ENCODE peak calls at places on chromosomes 16 and 17, in seven cellular contexts. One of them, this sample, is unnamed.

GRCh38 chr17:39563476-39563875 is 44.2 kb downstream of the NEUROD2 start:
- DNase-seq in fibroblast of lung: peak
- DNase-seq in progenitor cell of endocrine pancreas: no peak
- DNase-seq in SK-N-SH: peak
- DNase-seq in activated CD8-positive, alpha-beta T cell treated with anti-CD3 and anti-CD28 coated beads for 36 hours: no peak
- DNase-seq in colonic mucosa: no peak
- DNase-seq in left ventricle myocardium inferior: no peak
- DNase-seq in this sample: peak

GRCh38 chr16:24635900-24636610 is 93.4 kb upstream of the TNRC6A start:
- DNase-seq in fibroblast of lung: peak
- DNase-seq in progenitor cell of endocrine pancreas: no peak
- DNase-seq in SK-N-SH: peak
- DNase-seq in activated CD8-positive, alpha-beta T cell treated with anti-CD3 and anti-CD28 coated beads for 36 hours: no peak
- DNase-seq in colonic mucosa: peak
- DNase-seq in left ventricle myocardium inferior: peak
- DNase-seq in this sample: no peak

GRCh38 chr16:11896776-11897175 is 19.0 kb downstream of the GSPT1 start:
- DNase-seq in fibroblast of lung: peak
- DNase-seq in progenitor cell of endocrine pancreas: no peak
- DNase-seq in SK-N-SH: no peak
- DNase-seq in activated CD8-positive, alpha-beta T cell treated with anti-CD3 and anti-CD28 coated beads for 36 hours: no peak
- DNase-seq in colonic mucosa: no peak
- DNase-seq in left ventricle myocardium inferior: no peak
- DNase-seq in this sample: no peak

GRCh38 chr17:41332239-41332638 is 16.7 kb upstream of the KRTAP17-1 start:
- DNase-seq in fibroblast of lung: no peak
- DNase-seq in progenitor cell of endocrine pancreas: no peak
- DNase-seq in SK-N-SH: no peak
- DNase-seq in activated CD8-positive, alpha-beta T cell treated with anti-CD3 and anti-CD28 coated beads for 36 hours: no peak
- DNase-seq in colonic mucosa: no peak
- DNase-seq in left ventricle myocardium inferior: no peak
- DNase-seq in this sample: no peak

GRCh38 chr17:46163316-46163715 is 29.9 kb downstream of the KANSL1 start:
- DNase-seq in fibroblast of lung: no peak
- DNase-seq in progenitor cell of endocrine pancreas: no peak
- DNase-seq in SK-N-SH: no peak
- DNase-seq in activated CD8-positive, alpha-beta T cell treated with anti-CD3 and anti-CD28 coated beads for 36 hours: no peak
- DNase-seq in colonic mucosa: no peak
- DNase-seq in left ventricle myocardium inferior: no peak
- DNase-seq in this sample: no peak

GRCh38 chr16:12126091-12126806 is 149.7 kb downstream of the SNX29 start:
- DNase-seq in fibroblast of lung: no peak
- DNase-seq in progenitor cell of endocrine pancreas: no peak
- DNase-seq in SK-N-SH: no peak
- DNase-seq in activated CD8-positive, alpha-beta T cell treated with anti-CD3 and anti-CD28 coated beads for 36 hours: no peak
- DNase-seq in colonic mucosa: no peak
- DNase-seq in left ventricle myocardium inferior: no peak
- DNase-seq in this sample: no peak

GRCh38 chr17:9843152-9844010 is 17.7 kb downstream of the GLP2R start:
- DNase-seq in fibroblast of lung: no peak
- DNase-seq in progenitor cell of endocrine pancreas: no peak
- DNase-seq in SK-N-SH: no peak
- DNase-seq in activated CD8-positive, alpha-beta T cell treated with anti-CD3 and anti-CD28 coated beads for 36 hours: no peak
- DNase-seq in colonic mucosa: no peak
- DNase-seq in left ventricle myocardium inferior: no peak
- DNase-seq in this sample: no peak

GRCh38 chr17:1206016-1206787 is 26.4 kb upstream of the ABR start:
- DNase-seq in fibroblast of lung: no peak
- DNase-seq in progenitor cell of endocrine pancreas: no peak
- DNase-seq in SK-N-SH: no peak
- DNase-seq in activated CD8-positive, alpha-beta T cell treated with anti-CD3 and anti-CD28 coated beads for 36 hours: no peak
- DNase-seq in colonic mucosa: no peak
- DNase-seq in left ventricle myocardium inferior: no peak
- DNase-seq in this sample: no peak

GRCh38 chr17:12545877-12546513 is 119.7 kb upstream of the MYOCD start:
- DNase-seq in fibroblast of lung: peak
- DNase-seq in progenitor cell of endocrine pancreas: no peak
- DNase-seq in SK-N-SH: peak
- DNase-seq in activated CD8-positive, alpha-beta T cell treated with anti-CD3 and anti-CD28 coated beads for 36 hours: peak
- DNase-seq in colonic mucosa: peak
- DNase-seq in left ventricle myocardium inferior: no peak
- DNase-seq in this sample: no peak

GRCh38 chr16:4660454-4661007 is 32.8 kb upstream of the NUDT16L1 start:
- DNase-seq in fibroblast of lung: peak
- DNase-seq in progenitor cell of endocrine pancreas: no peak
- DNase-seq in SK-N-SH: peak
- DNase-seq in activated CD8-positive, alpha-beta T cell treated with anti-CD3 and anti-CD28 coated beads for 36 hours: peak
- DNase-seq in colonic mucosa: no peak
- DNase-seq in left ventricle myocardium inferior: peak
- DNase-seq in this sample: no peak

GRCh38 chr17:9370464-9370863 is 205.2 kb downstream of the STX8 start:
- DNase-seq in fibroblast of lung: peak
- DNase-seq in progenitor cell of endocrine pancreas: no peak
- DNase-seq in SK-N-SH: no peak
- DNase-seq in activated CD8-positive, alpha-beta T cell treated with anti-CD3 and anti-CD28 coated beads for 36 hours: no peak
- DNase-seq in colonic mucosa: no peak
- DNase-seq in left ventricle myocardium inferior: no peak
- DNase-seq in this sample: no peak

GRCh38 chr16:83615131-83615530 is 192.6 kb upstream of the HSBP1 start:
- DNase-seq in fibroblast of lung: no peak
- DNase-seq in progenitor cell of endocrine pancreas: no peak
- DNase-seq in SK-N-SH: no peak
- DNase-seq in activated CD8-positive, alpha-beta T cell treated with anti-CD3 and anti-CD28 coated beads for 36 hours: no peak
- DNase-seq in colonic mucosa: no peak
- DNase-seq in left ventricle myocardium inferior: no peak
- DNase-seq in this sample: no peak

GRCh38 chr16:177394-177822 is 928 bp downstream of the HBA1 start:
- DNase-seq in fibroblast of lung: peak
- DNase-seq in progenitor cell of endocrine pancreas: no peak
- DNase-seq in SK-N-SH: peak
- DNase-seq in activated CD8-positive, alpha-beta T cell treated with anti-CD3 and anti-CD28 coated beads for 36 hours: no peak
- DNase-seq in colonic mucosa: no peak
- DNase-seq in left ventricle myocardium inferior: peak
- DNase-seq in this sample: no peak

GRCh38 chr16:84689126-84689525 is 10.7 kb upstream of the USP10 start:
- DNase-seq in fibroblast of lung: peak
- DNase-seq in progenitor cell of endocrine pancreas: no peak
- DNase-seq in SK-N-SH: no peak
- DNase-seq in activated CD8-positive, alpha-beta T cell treated with anti-CD3 and anti-CD28 coated beads for 36 hours: no peak
- DNase-seq in colonic mucosa: no peak
- DNase-seq in left ventricle myocardium inferior: no peak
- DNase-seq in this sample: no peak

GRCh38 chr16:73143681-73144370 is 95.9 kb upstream of the ZFHX3 start:
- DNase-seq in fibroblast of lung: peak
- DNase-seq in progenitor cell of endocrine pancreas: no peak
- DNase-seq in SK-N-SH: no peak
- DNase-seq in activated CD8-positive, alpha-beta T cell treated with anti-CD3 and anti-CD28 coated beads for 36 hours: no peak
- DNase-seq in colonic mucosa: no peak
- DNase-seq in left ventricle myocardium inferior: no peak
- DNase-seq in this sample: no peak

GRCh38 chr16:57637020-57637419 is 8.6 kb downstream of the ADGRG1 start:
- DNase-seq in fibroblast of lung: peak
- DNase-seq in progenitor cell of endocrine pancreas: no peak
- DNase-seq in SK-N-SH: no peak
- DNase-seq in activated CD8-positive, alpha-beta T cell treated with anti-CD3 and anti-CD28 coated beads for 36 hours: no peak
- DNase-seq in colonic mucosa: no peak
- DNase-seq in left ventricle myocardium inferior: no peak
- DNase-seq in this sample: no peak

GRCh38 chr16:2963611-2964415 is at the start of gene KREMEN2:
- DNase-seq in fibroblast of lung: no peak
- DNase-seq in progenitor cell of endocrine pancreas: no peak
- DNase-seq in SK-N-SH: peak
- DNase-seq in activated CD8-positive, alpha-beta T cell treated with anti-CD3 and anti-CD28 coated beads for 36 hours: peak
- DNase-seq in colonic mucosa: peak
- DNase-seq in left ventricle myocardium inferior: no peak
- DNase-seq in this sample: peak

GRCh38 chr16:58513874-58514273 is 1.4 kb upstream of the SETD6 start:
- DNase-seq in fibroblast of lung: no peak
- DNase-seq in progenitor cell of endocrine pancreas: no peak
- DNase-seq in SK-N-SH: no peak
- DNase-seq in activated CD8-positive, alpha-beta T cell treated with anti-CD3 and anti-CD28 coated beads for 36 hours: no peak
- DNase-seq in colonic mucosa: no peak
- DNase-seq in left ventricle myocardium inferior: no peak
- DNase-seq in this sample: no peak

GRCh38 chr17:70875729-70876344 is 706.5 kb downstream of the KCNJ2 start:
- DNase-seq in fibroblast of lung: peak
- DNase-seq in progenitor cell of endocrine pancreas: no peak
- DNase-seq in SK-N-SH: no peak
- DNase-seq in activated CD8-positive, alpha-beta T cell treated with anti-CD3 and anti-CD28 coated beads for 36 hours: no peak
- DNase-seq in colonic mucosa: no peak
- DNase-seq in left ventricle myocardium inferior: no peak
- DNase-seq in this sample: no peak

DNA sequence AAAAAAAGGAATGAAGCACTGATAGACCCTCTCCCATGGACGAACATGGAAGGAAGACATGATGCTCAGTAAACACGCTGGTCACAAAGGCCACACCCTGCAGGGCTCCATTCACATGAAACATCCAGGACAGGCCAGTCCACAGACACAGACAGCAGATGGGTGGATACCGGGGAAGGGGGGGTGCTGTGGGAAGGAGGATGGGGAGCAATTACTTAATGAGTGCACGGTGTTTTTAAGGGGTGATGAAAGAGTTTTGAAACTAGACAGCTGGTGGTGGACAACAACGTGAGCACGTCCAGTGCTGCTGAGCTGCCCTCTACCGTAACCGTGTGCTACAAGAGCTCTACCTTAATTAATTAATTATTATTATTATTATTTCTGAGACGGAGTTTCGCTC is 6.0 kb upstream of the SLC16A3 start:
- DNase-seq in fibroblast of lung: peak
- DNase-seq in progenitor cell of endocrine pancreas: no peak
- DNase-seq in SK-N-SH: peak
- DNase-seq in activated CD8-positive, alpha-beta T cell treated with anti-CD3 and anti-CD28 coated beads for 36 hours: no peak
- DNase-seq in colonic mucosa: no peak
- DNase-seq in left ventricle myocardium inferior: no peak
- DNase-seq in this sample: no peak
- TF ChIP-seq CTCF in fibroblast of lung: no peak
- TF ChIP-seq CTCF in progenitor cell of endocrine pancreas: no peak
- TF ChIP-seq CTCF in SK-N-SH: no peak
- TF ChIP-seq CTCF in activated CD8-positive, alpha-beta T cell treated with anti-CD3 and anti-CD28 coated beads for 36 hours: no peak
- TF ChIP-seq CTCF in colonic mucosa: no peak
- TF ChIP-seq CTCF in left ventricle myocardium inferior: no peak
- TF ChIP-seq CTCF in this sample: no peak

DNA sequence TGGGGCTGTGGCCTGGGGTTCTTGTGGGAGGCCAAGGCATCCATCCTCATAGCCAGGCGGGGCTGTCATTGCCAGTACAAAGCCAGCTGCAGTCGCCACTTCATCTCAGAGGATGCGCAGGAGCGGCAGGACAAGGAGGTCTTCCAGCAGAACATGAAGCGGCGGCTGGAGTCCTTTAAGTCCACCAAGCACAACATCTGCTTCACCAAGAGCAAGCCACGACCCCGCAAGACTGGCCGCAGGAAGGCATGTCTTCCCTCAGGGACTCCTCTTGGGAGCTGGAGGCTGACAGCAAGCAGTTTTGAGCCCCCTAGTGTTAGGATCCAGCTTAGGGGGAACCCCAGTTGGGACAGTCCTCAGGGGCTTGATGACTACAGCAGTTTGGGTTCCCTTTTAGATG is 15.1 kb upstream of the PLEKHG4 start:
- DNase-seq in fibroblast of lung: no peak
- DNase-seq in progenitor cell of endocrine pancreas: no peak
- DNase-seq in SK-N-SH: no peak
- DNase-seq in activated CD8-positive, alpha-beta T cell treated with anti-CD3 and anti-CD28 coated beads for 36 hours: no peak
- DNase-seq in colonic mucosa: no peak
- DNase-seq in left ventricle myocardium inferior: no peak
- DNase-seq in this sample: no peak
- TF ChIP-seq CTCF in fibroblast of lung: peak
- TF ChIP-seq CTCF in progenitor cell of endocrine pancreas: no peak
- TF ChIP-seq CTCF in SK-N-SH: peak
- TF ChIP-seq CTCF in activated CD8-positive, alpha-beta T cell treated with anti-CD3 and anti-CD28 coated beads for 36 hours: no peak
- TF ChIP-seq CTCF in colonic mucosa: no peak
- TF ChIP-seq CTCF in left ventricle myocardium inferior: no peak
- TF ChIP-seq CTCF in this sample: no peak

GRCh38 chr17:75978938-75979704 is at the start of the genes ACOX1 and TEN1:
- DNase-seq in fibroblast of lung: peak
- DNase-seq in progenitor cell of endocrine pancreas: peak
- DNase-seq in SK-N-SH: peak
- DNase-seq in activated CD8-positive, alpha-beta T cell treated with anti-CD3 and anti-CD28 coated beads for 36 hours: peak
- DNase-seq in colonic mucosa: peak
- DNase-seq in left ventricle myocardium inferior: peak
- DNase-seq in this sample: peak
- TF ChIP-seq CTCF in fibroblast of lung: no peak
- TF ChIP-seq CTCF in progenitor cell of endocrine pancreas: peak
- TF ChIP-seq CTCF in SK-N-SH: peak
- TF ChIP-seq CTCF in activated CD8-positive, alpha-beta T cell treated with anti-CD3 and anti-CD28 coated beads for 36 hours: peak
- TF ChIP-seq CTCF in colonic mucosa: no peak
- TF ChIP-seq CTCF in left ventricle myocardium inferior: peak
- TF ChIP-seq CTCF in this sample: peak

GRCh38 chr17:35841505-35841904 is 27.2 kb downstream of the HEATR9 start:
- DNase-seq in fibroblast of lung: no peak
- DNase-seq in progenitor cell of endocrine pancreas: no peak
- DNase-seq in SK-N-SH: no peak
- DNase-seq in activated CD8-positive, alpha-beta T cell treated with anti-CD3 and anti-CD28 coated beads for 36 hours: no peak
- DNase-seq in colonic mucosa: no peak
- DNase-seq in left ventricle myocardium inferior: no peak
- DNase-seq in this sample: no peak

GRCh38 chr17:35843698-35844097 is 25.0 kb downstream of the HEATR9 start:
- DNase-seq in fibroblast of lung: no peak
- DNase-seq in progenitor cell of endocrine pancreas: no peak
- DNase-seq in SK-N-SH: no peak
- DNase-seq in activated CD8-positive, alpha-beta T cell treated with anti-CD3 and anti-CD28 coated beads for 36 hours: no peak
- DNase-seq in colonic mucosa: no peak
- DNase-seq in left ventricle myocardium inferior: no peak
- DNase-seq in this sample: no peak

GRCh38 chr17:35846055-35846809 is 22.5 kb downstream of the HEATR9 start:
- DNase-seq in fibroblast of lung: no peak
- DNase-seq in progenitor cell of endocrine pancreas: no peak
- DNase-seq in SK-N-SH: no peak
- DNase-seq in activated CD8-positive, alpha-beta T cell treated with anti-CD3 and anti-CD28 coated beads for 36 hours: no peak
- DNase-seq in colonic mucosa: no peak
- DNase-seq in left ventricle myocardium inferior: no peak
- DNase-seq in this sample: no peak

GRCh38 chr17:35844547-35844946 is 24.1 kb downstream of the HEATR9 start:
- DNase-seq in fibroblast of lung: no peak
- DNase-seq in progenitor cell of endocrine pancreas: no peak
- DNase-seq in SK-N-SH: no peak
- DNase-seq in activated CD8-positive, alpha-beta T cell treated with anti-CD3 and anti-CD28 coated beads for 36 hours: no peak
- DNase-seq in colonic mucosa: no peak
- DNase-seq in left ventricle myocardium inferior: no peak
- DNase-seq in this sample: no peak

DNA sequence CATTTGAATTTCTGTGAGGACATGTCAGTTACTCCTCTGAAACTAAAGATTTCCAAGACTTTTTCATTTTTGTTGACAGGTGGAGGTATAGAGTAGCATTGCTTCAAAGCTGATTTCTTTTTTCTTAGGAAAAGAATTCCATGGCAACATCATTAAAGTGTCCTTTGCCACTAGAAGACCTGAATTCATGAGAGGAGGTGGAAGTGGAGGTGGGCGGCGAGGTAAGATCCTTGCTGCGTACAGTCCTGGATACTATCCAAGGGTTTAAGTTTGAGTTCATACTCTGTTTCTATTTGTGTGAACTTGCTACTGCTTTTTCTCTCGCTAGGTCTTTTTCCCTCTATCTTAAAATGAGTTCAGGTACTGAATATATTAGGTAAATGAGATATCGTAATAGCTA is 26.5 kb downstream of the HEATR9 start:
- DNase-seq in fibroblast of lung: no peak
- DNase-seq in progenitor cell of endocrine pancreas: no peak
- DNase-seq in SK-N-SH: no peak
- DNase-seq in activated CD8-positive, alpha-beta T cell treated with anti-CD3 and anti-CD28 coated beads for 36 hours: no peak
- DNase-seq in colonic mucosa: no peak
- DNase-seq in left ventricle myocardium inferior: no peak
- DNase-seq in this sample: no peak
- TF ChIP-seq CTCF in fibroblast of lung: no peak
- TF ChIP-seq CTCF in progenitor cell of endocrine pancreas: no peak
- TF ChIP-seq CTCF in SK-N-SH: no peak
- TF ChIP-seq CTCF in activated CD8-positive, alpha-beta T cell treated with anti-CD3 and anti-CD28 coated beads for 36 hours: no peak
- TF ChIP-seq CTCF in colonic mucosa: no peak
- TF ChIP-seq CTCF in left ventricle myocardium inferior: no peak
- TF ChIP-seq CTCF in this sample: no peak

This sample was measured in glutamatergic neuron.